ENCODE peak calls at places on chromosomes 12 and 14, in seven cellular contexts. One of them, this sample, is unnamed.

GRCh38 chr12:848519-849191 is 96.3 kb downstream of the WNK1 start:
- DNase-seq in gastrocnemius medialis: no peak
- DNase-seq in HepG2: no peak
- DNase-seq in body of pancreas: no peak
- DNase-seq in suprapubic skin: no peak
- DNase-seq in adrenal gland: no peak
- DNase-seq in vagina: no peak
- DNase-seq in this sample: no peak

GRCh38 chr12:11765817-11766794 is 116.6 kb downstream of the ETV6 start:
- DNase-seq in HepG2: no peak
- DNase-seq in vagina: no peak
- DNase-seq in gastrocnemius medialis: no peak
- DNase-seq in body of pancreas: no peak
- DNase-seq in adrenal gland: peak; percentile 40
- DNase-seq in suprapubic skin: no peak
- DNase-seq in this sample: no peak

GRCh38 chr12:23669691-23670090 is 279.8 kb downstream of the SOX5 start:
- DNase-seq in suprapubic skin: no peak
- DNase-seq in vagina: no peak
- DNase-seq in body of pancreas: no peak
- DNase-seq in gastrocnemius medialis: no peak
- DNase-seq in HepG2: no peak
- DNase-seq in adrenal gland: no peak
- DNase-seq in this sample: no peak

GRCh38 chr12:19131020-19131431 is 1.5 kb downstream of the PLEKHA5 start:
- DNase-seq in adrenal gland: peak; percentile 40
- DNase-seq in vagina: no peak
- DNase-seq in suprapubic skin: no peak
- DNase-seq in gastrocnemius medialis: no peak
- DNase-seq in body of pancreas: peak; percentile 41
- DNase-seq in HepG2: peak; percentile 41
- DNase-seq in this sample: peak; percentile 23

GRCh38 chr14:85527006-85527405 is 2.9 kb upstream of the FLRT2 start:
- DNase-seq in body of pancreas: no peak
- DNase-seq in HepG2: no peak
- DNase-seq in adrenal gland: no peak
- DNase-seq in suprapubic skin: no peak
- DNase-seq in vagina: no peak
- DNase-seq in gastrocnemius medialis: no peak
- DNase-seq in this sample: no peak

GRCh38 chr12:106106892-106107291 is 31.9 kb downstream of the NUAK1 start:
- DNase-seq in suprapubic skin: no peak
- DNase-seq in HepG2: no peak
- DNase-seq in adrenal gland: no peak
- DNase-seq in gastrocnemius medialis: no peak
- DNase-seq in body of pancreas: no peak
- DNase-seq in vagina: no peak
- DNase-seq in this sample: no peak

GRCh38 chr12:112686373-112686772 is 105.2 kb upstream of the RPH3A start:
- DNase-seq in suprapubic skin: no peak
- DNase-seq in body of pancreas: no peak
- DNase-seq in gastrocnemius medialis: no peak
- DNase-seq in vagina: no peak
- DNase-seq in HepG2: no peak
- DNase-seq in adrenal gland: no peak
- DNase-seq in this sample: no peak

GRCh38 chr12:45737638-45738037 is 8.1 kb downstream of the ARID2 start:
- DNase-seq in suprapubic skin: no peak
- DNase-seq in HepG2: no peak
- DNase-seq in adrenal gland: no peak
- DNase-seq in gastrocnemius medialis: no peak
- DNase-seq in body of pancreas: no peak
- DNase-seq in vagina: no peak
- DNase-seq in this sample: no peak

GRCh38 chr14:99255621-99256482 is 16.1 kb downstream of the BCL11B start:
- DNase-seq in HepG2: no peak
- DNase-seq in vagina: no peak
- DNase-seq in gastrocnemius medialis: no peak
- DNase-seq in adrenal gland: no peak
- DNase-seq in body of pancreas: no peak
- DNase-seq in suprapubic skin: no peak
- DNase-seq in this sample: no peak

GRCh38 chr12:57729321-57729844 is 9.2 kb downstream of the AGAP2 start:
- DNase-seq in body of pancreas: no peak
- DNase-seq in gastrocnemius medialis: no peak
- DNase-seq in vagina: no peak
- DNase-seq in HepG2: no peak
- DNase-seq in suprapubic skin: no peak
- DNase-seq in adrenal gland: no peak
- DNase-seq in this sample: no peak

GRCh38 chr12:38316391-38317129 is at the start of gene ALG10B:
- DNase-seq in HepG2: peak; percentile 92
- DNase-seq in vagina: peak; percentile 97
- DNase-seq in body of pancreas: peak; percentile 94
- DNase-seq in gastrocnemius medialis: peak; percentile 87
- DNase-seq in suprapubic skin: peak; percentile 95
- DNase-seq in adrenal gland: peak; percentile 95
- DNase-seq in this sample: peak; percentile 41
- TF ChIP-seq POLR2A in HepG2: peak; percentile 42
- TF ChIP-seq POLR2A in vagina: no peak
- TF ChIP-seq POLR2A in body of pancreas: peak; percentile 73
- TF ChIP-seq POLR2A in gastrocnemius medialis: no peak
- TF ChIP-seq POLR2A in suprapubic skin: no peak
- TF ChIP-seq POLR2A in adrenal gland: no peak
- TF ChIP-seq POLR2A in this sample: peak; percentile 40

DNA sequence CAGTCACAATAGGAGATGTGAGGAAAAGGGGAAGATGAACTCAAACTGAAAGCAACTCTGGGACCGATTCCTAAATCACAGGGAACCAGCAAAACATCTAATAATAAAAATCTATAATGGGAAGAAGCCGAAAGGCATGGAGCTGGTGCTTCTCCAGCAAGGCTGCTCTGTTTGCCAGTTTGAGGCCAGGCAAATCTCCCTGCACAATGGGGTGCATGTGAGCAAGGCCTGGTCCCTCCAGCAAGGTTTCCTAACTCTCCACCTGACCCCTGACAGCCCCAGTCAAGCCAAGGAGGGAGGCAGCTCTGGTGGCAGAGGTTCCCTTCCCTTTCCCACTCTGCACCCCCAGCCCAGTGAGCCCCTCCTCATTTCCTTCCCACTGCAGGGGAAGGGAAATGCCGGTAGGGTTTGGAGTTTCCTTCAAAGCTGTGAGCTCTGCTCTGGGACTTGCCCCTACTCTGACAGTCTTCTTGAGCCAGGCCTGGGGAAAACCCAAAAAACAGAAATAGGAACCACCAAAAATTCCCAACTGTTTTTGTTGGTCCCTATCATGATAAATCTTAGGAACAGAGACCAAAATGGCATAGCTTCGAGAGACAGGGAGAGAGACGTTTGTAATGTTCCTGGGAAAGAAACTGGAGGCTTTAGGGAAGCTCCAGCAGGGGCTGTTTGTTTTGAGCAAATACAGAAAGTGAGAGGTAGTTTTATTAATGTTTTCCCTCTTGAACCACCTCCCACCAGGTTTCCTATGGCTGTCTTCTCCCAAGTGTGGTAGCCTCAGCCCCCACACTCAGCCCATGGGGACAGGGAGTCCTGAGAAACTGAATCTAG is 34.6 kb downstream of the FMNL3 start:
- DNase-seq in gastrocnemius medialis: no peak
- DNase-seq in adrenal gland: no peak
- DNase-seq in HepG2: no peak
- DNase-seq in vagina: no peak
- DNase-seq in suprapubic skin: no peak
- DNase-seq in body of pancreas: no peak
- DNase-seq in this sample: no peak
- TF ChIP-seq POLR2A in gastrocnemius medialis: peak; percentile 24
- TF ChIP-seq POLR2A in adrenal gland: no peak
- TF ChIP-seq POLR2A in HepG2: no peak
- TF ChIP-seq POLR2A in vagina: no peak
- TF ChIP-seq POLR2A in suprapubic skin: no peak
- TF ChIP-seq POLR2A in body of pancreas: no peak
- TF ChIP-seq POLR2A in this sample: no peak

GRCh38 chr12:49188205-49188915 is 520 bp downstream of the TUBA1A start:
- DNase-seq in body of pancreas: peak; percentile 66
- DNase-seq in gastrocnemius medialis: peak; percentile 49
- DNase-seq in adrenal gland: peak; percentile 85
- DNase-seq in vagina: peak; percentile 90
- DNase-seq in suprapubic skin: peak; percentile 92
- DNase-seq in HepG2: peak; percentile 11
- DNase-seq in this sample: peak; percentile 35
- TF ChIP-seq POLR2A in body of pancreas: no peak
- TF ChIP-seq POLR2A in gastrocnemius medialis: no peak
- TF ChIP-seq POLR2A in adrenal gland: no peak
- TF ChIP-seq POLR2A in vagina: no peak
- TF ChIP-seq POLR2A in suprapubic skin: peak; percentile 40
- TF ChIP-seq POLR2A in HepG2: no peak
- TF ChIP-seq POLR2A in this sample: no peak

GRCh38 chr14:100826371-100827139 is 637 bp downstream of the MEG3 start:
- DNase-seq in suprapubic skin: no peak
- DNase-seq in vagina: no peak
- DNase-seq in gastrocnemius medialis: no peak
- DNase-seq in HepG2: no peak
- DNase-seq in adrenal gland: no peak
- DNase-seq in body of pancreas: peak; percentile 31
- DNase-seq in this sample: no peak

GRCh38 chr14:100824156-100824555 is 1.8 kb upstream of the MEG3 start:
- DNase-seq in body of pancreas: no peak
- DNase-seq in suprapubic skin: no peak
- DNase-seq in adrenal gland: peak; percentile 75
- DNase-seq in gastrocnemius medialis: no peak
- DNase-seq in vagina: no peak
- DNase-seq in HepG2: no peak
- DNase-seq in this sample: no peak

GRCh38 chr14:100827140-100827517 is 1.2 kb downstream of the MEG3 start:
- DNase-seq in adrenal gland: no peak
- DNase-seq in HepG2: no peak
- DNase-seq in gastrocnemius medialis: no peak
- DNase-seq in body of pancreas: peak; percentile 42
- DNase-seq in suprapubic skin: no peak
- DNase-seq in vagina: no peak
- DNase-seq in this sample: no peak

GRCh38 chr14:100824946-100825690 is 800 bp upstream of the MEG3 start:
- DNase-seq in adrenal gland: no peak
- DNase-seq in body of pancreas: no peak
- DNase-seq in vagina: no peak
- DNase-seq in suprapubic skin: no peak
- DNase-seq in HepG2: no peak
- DNase-seq in gastrocnemius medialis: no peak
- DNase-seq in this sample: no peak

GRCh38 chr14:100825691-100826331 is at the start of gene MEG3:
- DNase-seq in suprapubic skin: no peak
- DNase-seq in body of pancreas: peak; percentile 74
- DNase-seq in gastrocnemius medialis: no peak
- DNase-seq in vagina: no peak
- DNase-seq in HepG2: no peak
- DNase-seq in adrenal gland: peak; percentile 78
- DNase-seq in this sample: no peak
- TF ChIP-seq POLR2A in suprapubic skin: peak; percentile 95
- TF ChIP-seq POLR2A in body of pancreas: peak; percentile 94
- TF ChIP-seq POLR2A in gastrocnemius medialis: peak; percentile 59
- TF ChIP-seq POLR2A in vagina: peak; percentile 94
- TF ChIP-seq POLR2A in HepG2: no peak
- TF ChIP-seq POLR2A in adrenal gland: peak; percentile 97
- TF ChIP-seq POLR2A in this sample: no peak

GRCh38 chr12:100573499-100574261 is at the start of gene GAS2L3:
- DNase-seq in HepG2: peak; percentile 83
- DNase-seq in vagina: no peak
- DNase-seq in suprapubic skin: peak; percentile 93
- DNase-seq in gastrocnemius medialis: peak; percentile 71
- DNase-seq in body of pancreas: peak; percentile 94
- DNase-seq in adrenal gland: peak; percentile 95
- DNase-seq in this sample: peak; percentile 82
- TF ChIP-seq POLR2A in HepG2: peak; percentile 77
- TF ChIP-seq POLR2A in vagina: peak; percentile 42
- TF ChIP-seq POLR2A in suprapubic skin: peak; percentile 41
- TF ChIP-seq POLR2A in gastrocnemius medialis: peak; percentile 38
- TF ChIP-seq POLR2A in body of pancreas: peak; percentile 56
- TF ChIP-seq POLR2A in adrenal gland: peak; percentile 49
- TF ChIP-seq POLR2A in this sample: peak; percentile 70

GRCh38 chr12:6420364-6420763 is 24.4 kb upstream of the CD27 start:
- DNase-seq in gastrocnemius medialis: no peak
- DNase-seq in suprapubic skin: no peak
- DNase-seq in adrenal gland: no peak
- DNase-seq in HepG2: no peak
- DNase-seq in vagina: no peak
- DNase-seq in body of pancreas: no peak
- DNase-seq in this sample: no peak

GRCh38 chr12:6424008-6424347 is 20.8 kb upstream of the CD27 start:
- DNase-seq in body of pancreas: no peak
- DNase-seq in vagina: no peak
- DNase-seq in adrenal gland: no peak
- DNase-seq in gastrocnemius medialis: no peak
- DNase-seq in HepG2: no peak
- DNase-seq in suprapubic skin: no peak
- DNase-seq in this sample: no peak

GRCh38 chr12:6424848-6425247 is 19.9 kb upstream of the CD27 start:
- DNase-seq in suprapubic skin: no peak
- DNase-seq in gastrocnemius medialis: no peak
- DNase-seq in HepG2: no peak
- DNase-seq in body of pancreas: no peak
- DNase-seq in adrenal gland: no peak
- DNase-seq in vagina: no peak
- DNase-seq in this sample: no peak

GRCh38 chr12:6425588-6426531 is 18.9 kb upstream of the CD27 start:
- DNase-seq in HepG2: peak; percentile 49
- DNase-seq in suprapubic skin: peak; percentile 60
- DNase-seq in vagina: no peak
- DNase-seq in gastrocnemius medialis: no peak
- DNase-seq in body of pancreas: no peak
- DNase-seq in adrenal gland: peak; percentile 91
- DNase-seq in this sample: no peak

GRCh38 chr12:6423267-6424007 is 21.3 kb upstream of the CD27 start:
- DNase-seq in HepG2: peak; percentile 81
- DNase-seq in suprapubic skin: peak; percentile 88
- DNase-seq in body of pancreas: peak; percentile 91
- DNase-seq in vagina: no peak
- DNase-seq in adrenal gland: peak; percentile 96
- DNase-seq in gastrocnemius medialis: peak; percentile 77
- DNase-seq in this sample: peak; percentile 71
- TF ChIP-seq POLR2A in HepG2: no peak
- TF ChIP-seq POLR2A in suprapubic skin: no peak
- TF ChIP-seq POLR2A in body of pancreas: no peak
- TF ChIP-seq POLR2A in vagina: no peak
- TF ChIP-seq POLR2A in adrenal gland: no peak
- TF ChIP-seq POLR2A in gastrocnemius medialis: no peak
- TF ChIP-seq POLR2A in this sample: no peak

This sample was measured in H54.